ENCODE peak calls at places on chromosomes 5 and 9, in nine cellular contexts. B is esophagus squamous epithelium, H is stomach, O is transverse colon, N is tibial nerve, I is ovary, J is esophagus muscularis mucosa, C is sigmoid colon, X is prostate gland. F is an unnamed sample. For H3K9me3, the result is how much of the 10 kb centered on the place peaks cover.

GRCh38 chr5:82147860-82148573 is 130.1 kb downstream of the RPS23 start:
- DNase-seq in N (no peak), X (no peak), J (no peak), I (no peak), H (no peak), O (no peak), C (no peak), B (no peak), F (no peak)

GRCh38 chr9:127783644-127784043 is 2.2 kb upstream of the CDK9 start:
- DNase-seq in C (no peak), X (no peak), H (no peak), I (no peak), B (no peak), O (no peak), J (no peak), N (no peak), F (no peak)

GRCh38 chr5:107402881-107403280 is 267.9 kb downstream of the EFNA5 start:
- DNase-seq in H (no peak), N (no peak), X (no peak), C (no peak), O (no peak), J (no peak), B (no peak), I (no peak), F (no peak)

GRCh38 chr9:28120241-28121025 is 547.2 kb upstream of the C9orf72 start:
- DNase-seq in I (no peak), N (no peak), X (no peak), H (no peak), O (no peak), B (no peak), J (no peak), C (no peak), F (no peak)

GRCh38 chr5:1141827-1142226 is 30.0 kb upstream of the SLC12A7 start:
- DNase-seq in O (no peak), H (no peak), J (no peak), X (no peak), C (no peak), I (no peak), N (no peak), B (no peak), F (no peak)

GRCh38 chr5:101390317-101390908 is 487.3 kb upstream of the ST8SIA4 start:
- DNase-seq in H (no peak), J (no peak), I (no peak), X (no peak), N (no peak), B (no peak), C (no peak), O (no peak), F (peak)

GRCh38 chr5:159805021-159805420 is 111.3 kb upstream of the ADRA1B start:
- DNase-seq in H (no peak), I (no peak), J (peak), B (no peak), O (peak), C (peak), N (no peak), X (no peak), F (no peak)

GRCh38 chr5:41925555-41925946 is 470 bp downstream of the FBXO4 start:
- DNase-seq in J (no peak), B (no peak), C (peak), H (peak), O (no peak), I (peak), N (no peak), X (peak), F (peak)

GRCh38 chr5:103402861-103403260 is 144.3 kb downstream of the MACIR start:
- DNase-seq in H (no peak), I (no peak), X (no peak), C (no peak), N (no peak), O (no peak), B (no peak), J (no peak), F (peak)

GRCh38 chr9:83299556-83299955 is 236.6 kb upstream of the RASEF start:
- DNase-seq in N (no peak), B (no peak), H (no peak), I (no peak), O (no peak), X (no peak), J (no peak), C (no peak), F (no peak)

GRCh38 chr5:177609076-177610059 is 9.4 kb downstream of the B4GALT7 start:
- DNase-seq in H (no peak), C (no peak), I (no peak), X (no peak), J (peak), B (no peak), N (no peak), O (no peak), F (no peak)
- TF ChIP-seq POLR2A in H (no peak), C (no peak), I (no peak), X (no peak), J (no peak), B (no peak), N (no peak), O (peak), F (no peak)

DNA sequence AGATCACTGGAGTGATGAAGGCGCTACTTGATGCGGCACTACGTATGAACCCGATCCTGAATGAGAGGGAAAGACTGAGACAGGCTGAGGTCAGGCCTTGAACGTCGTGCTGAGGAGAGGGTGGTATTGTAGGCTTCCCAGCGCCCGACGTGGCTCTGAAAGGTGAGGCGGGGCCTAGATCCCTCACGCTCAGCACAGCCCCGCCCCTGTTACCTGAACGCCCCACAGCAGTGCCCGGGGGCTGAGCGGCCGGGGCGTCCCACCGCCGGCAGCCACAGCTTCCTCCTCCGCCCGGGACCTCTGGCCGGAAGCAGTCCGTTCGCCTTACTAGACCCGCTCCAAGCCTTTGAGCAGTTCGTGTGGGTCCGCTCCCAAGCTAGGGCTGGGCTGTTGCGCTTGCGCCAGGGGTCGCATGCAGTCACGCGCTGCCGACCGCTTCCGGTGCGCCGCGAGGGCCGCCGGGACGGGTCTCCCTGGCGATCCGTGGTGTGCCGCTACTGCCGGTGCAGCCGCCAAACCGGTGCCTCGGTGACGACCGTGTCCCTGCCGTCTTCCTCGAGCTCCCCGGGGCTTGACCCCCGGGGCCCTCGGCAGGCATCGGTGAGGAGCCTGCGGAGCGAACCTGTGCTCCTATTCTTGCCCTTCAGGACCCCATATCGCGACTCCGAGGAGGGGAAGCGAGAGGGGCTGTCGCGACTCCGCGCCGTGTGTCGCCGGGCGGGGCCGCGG is at the start of the genes HMGXB3 and TIGD6:
- DNase-seq in O (peak), J (peak), B (peak), C (peak), N (peak), H (peak), X (peak), I (peak), F (peak)
- TF ChIP-seq CTCF in O (no peak), J (no peak), B (no peak), C (no peak), N (no peak), H (no peak), X (peak), I (no peak), F (peak)

GRCh38 chr5:180040287-180041214 is 31.0 kb downstream of the RNF130 start:
- DNase-seq in N (no peak), H (peak), X (no peak), J (no peak), C (no peak), B (no peak), I (no peak), O (no peak), F (peak)

GRCh38 chr5:180035532-180035931 is 36.0 kb downstream of the RNF130 start:
- DNase-seq in H (no peak), N (no peak), X (no peak), B (no peak), C (no peak), O (no peak), I (no peak), J (no peak), F (no peak)

GRCh38 chr5:180034564-180034963 is 37.0 kb downstream of the RNF130 start:
- DNase-seq in X (no peak), J (no peak), H (no peak), B (no peak), I (no peak), C (no peak), N (no peak), O (no peak), F (no peak)
- H3K9me3 ChIP-seq in X (under half), J (under half), H (under half), B (under half), I (under half), C (under half), N (under half), O (under half), F (under half)

DNA sequence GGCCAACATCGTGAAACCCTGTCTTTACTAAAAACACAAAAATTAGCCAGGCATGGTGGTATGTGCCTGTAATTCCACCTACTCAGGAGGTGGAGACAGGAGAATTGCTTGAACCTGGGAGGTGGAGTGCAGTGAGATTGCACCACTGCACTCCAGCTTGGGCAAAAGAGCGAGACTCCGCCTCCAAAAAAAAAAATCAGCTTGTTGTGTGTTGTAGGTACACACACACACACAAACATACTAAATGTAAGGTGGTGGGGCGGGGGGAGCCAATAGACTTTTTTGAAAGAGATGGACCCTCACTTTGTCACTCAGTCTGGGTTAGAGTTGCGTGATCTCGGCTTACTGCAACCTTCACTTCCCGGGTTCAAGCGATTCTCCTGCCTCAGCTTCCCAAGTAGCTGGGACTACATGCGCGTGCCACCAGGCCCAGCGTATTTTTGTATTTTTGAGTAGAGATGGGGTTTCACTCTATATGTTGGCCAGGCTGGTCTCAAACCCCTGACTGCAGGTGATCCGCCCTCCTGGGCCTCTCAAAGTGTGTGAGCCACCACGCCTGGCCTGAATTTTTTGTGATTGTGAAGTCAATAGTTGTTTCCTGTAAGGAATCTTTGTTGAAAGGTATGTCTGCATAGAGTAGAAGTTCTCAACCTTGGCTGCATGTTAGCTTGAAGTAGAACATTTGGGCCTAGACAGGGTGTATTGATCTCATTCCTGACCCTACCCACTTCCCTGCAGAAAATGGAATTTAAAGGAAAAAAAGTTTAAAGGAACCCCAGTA is 13.7 kb downstream of the NPM1 start:
- DNase-seq in J (no peak), X (no peak), H (no peak), B (no peak), O (no peak), I (no peak), N (no peak), C (no peak), F (no peak)
- TF ChIP-seq POLR2A in J (no peak), X (no peak), H (no peak), B (no peak), O (no peak), I (no peak), N (no peak), C (no peak), F (no peak)

GRCh38 chr9:29212590-29213373 is 1639.5 kb upstream of the C9orf72 start:
- DNase-seq in H (peak), J (no peak), C (no peak), B (no peak), X (no peak), O (no peak), N (no peak), I (no peak), F (peak)

GRCh38 chr9:29211681-29212589 is 1638.7 kb upstream of the C9orf72 start:
- DNase-seq in X (no peak), B (no peak), C (peak), I (no peak), J (no peak), H (peak), O (peak), N (no peak), F (peak)

GRCh38 chr9:29214162-29214520 is 1640.9 kb upstream of the C9orf72 start:
- DNase-seq in H (peak), O (no peak), C (no peak), J (no peak), N (no peak), B (no peak), I (no peak), X (no peak), F (peak)

GRCh38 chr9:29214702-29215248 is 1641.5 kb upstream of the C9orf72 start:
- DNase-seq in X (no peak), C (no peak), O (no peak), I (no peak), N (no peak), H (no peak), B (no peak), J (no peak), F (no peak)

DNA sequence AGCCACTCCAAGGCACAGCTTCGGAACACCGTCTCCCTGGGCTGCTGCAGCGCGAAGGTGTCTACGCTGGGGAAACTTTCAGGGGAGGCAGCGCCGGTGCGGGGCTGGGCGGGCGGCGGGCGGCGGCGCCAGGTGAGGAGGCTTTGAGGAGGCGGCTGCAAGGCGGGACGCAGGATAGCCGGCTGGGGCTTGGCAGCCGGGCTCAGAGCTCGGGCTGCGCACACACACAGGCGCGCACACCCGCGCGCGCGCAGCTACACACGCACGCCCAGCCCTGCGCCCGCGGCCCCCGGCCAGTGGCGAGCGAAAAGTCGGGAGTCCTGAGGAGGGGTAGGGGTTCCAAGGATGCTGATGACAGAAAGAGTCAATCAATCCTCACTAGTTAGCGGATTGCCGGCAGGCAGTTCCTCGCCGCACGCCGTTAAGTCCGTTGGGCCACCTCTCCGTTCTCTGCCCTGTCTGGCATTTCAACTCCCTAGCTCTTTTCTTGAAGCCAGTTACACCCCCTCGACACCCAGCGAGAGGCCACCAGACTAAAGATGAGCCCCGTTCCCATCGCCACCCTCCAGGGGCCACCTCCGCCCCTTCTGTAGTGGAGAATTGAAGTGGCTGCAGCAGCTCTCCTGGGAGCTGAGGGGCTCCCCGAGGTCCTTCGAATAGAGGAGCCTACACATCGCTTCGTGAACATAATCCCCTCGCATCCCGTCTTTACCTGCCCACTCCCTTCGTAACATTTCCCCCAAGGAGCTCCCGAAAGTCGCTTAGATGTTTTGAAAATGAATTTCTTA is 1640.3 kb upstream of the C9orf72 start:
- DNase-seq in J (no peak), X (no peak), H (peak), N (no peak), I (no peak), C (no peak), O (no peak), B (no peak), F (peak)
- TF ChIP-seq CTCF in J (no peak), X (no peak), H (no peak), N (no peak), I (no peak), C (no peak), O (no peak), B (no peak), F (no peak)

GRCh38 chr5:8660133-8660893 is 791.4 kb downstream of the MTRR start:
- DNase-seq in C (no peak), N (no peak), X (no peak), H (no peak), J (no peak), B (no peak), O (no peak), I (no peak), F (no peak)
- H3K9me3 ChIP-seq in C (under half), N (under half), X (under half), H (under half), J (under half), B (under half), O (under half), I (under half), F (under half)

GRCh38 chr9:129122133-129122532 is 10.9 kb downstream of the PTPA start:
- DNase-seq in H (no peak), X (no peak), B (no peak), J (no peak), N (no peak), C (no peak), O (no peak), I (no peak), F (no peak)
- TF ChIP-seq POLR2A in H (no peak), X (no peak), B (no peak), J (no peak), N (no peak), C (no peak), O (no peak), I (no peak), F (no peak)

GRCh38 chr9:106644661-106645060 is 218.3 kb upstream of the ZNF462 start:
- DNase-seq in N (no peak), B (no peak), J (no peak), I (no peak), O (no peak), X (no peak), H (no peak), C (no peak), F (no peak)

GRCh38 chr9:106649664-106650063 is 213.3 kb upstream of the ZNF462 start:
- DNase-seq in N (no peak), X (no peak), B (no peak), C (no peak), O (no peak), J (no peak), H (no peak), I (no peak), F (no peak)

GRCh38 chr9:106643211-106643930 is 219.6 kb upstream of the ZNF462 start:
- DNase-seq in N (no peak), J (no peak), O (no peak), H (no peak), B (no peak), C (no peak), I (no peak), X (no peak), F (no peak)

GRCh38 chr9:106653111-106653697 is 209.8 kb upstream of the ZNF462 start:
- DNase-seq in H (no peak), O (no peak), I (no peak), C (no peak), J (no peak), B (no peak), X (no peak), N (no peak), F (no peak)

GRCh38 chr9:106648799-106649198 is 214.2 kb upstream of the ZNF462 start:
- DNase-seq in N (no peak), H (no peak), B (no peak), O (no peak), X (no peak), J (no peak), I (no peak), C (no peak), F (no peak)
- TF ChIP-seq CTCF in N (no peak), H (no peak), B (no peak), O (peak), X (peak), J (peak), I (no peak), C (peak), F (peak)

GRCh38 chr5:65418661-65419060 is 63.1 kb downstream of the ADAMTS6 start:
- DNase-seq in C (no peak), N (no peak), X (no peak), B (no peak), J (no peak), H (no peak), I (no peak), O (no peak), F (no peak)
- H3K9me3 ChIP-seq in C (under half), N (under half), X (under half), B (under half), J (under half), H (under half), I (under half), O (under half), F (under half)

GRCh38 chr9:135499326-135500070 is 984 bp upstream of the MRPS2 start:
- DNase-seq in O (peak), N (peak), X (peak), H (peak), J (peak), B (peak), C (peak), I (peak), F (peak)

GRCh38 chr9:135501261-135502167 is 1.0 kb downstream of the MRPS2 start:
- DNase-seq in H (peak), N (no peak), J (no peak), I (no peak), X (no peak), O (peak), C (peak), B (no peak), F (no peak)

GRCh38 chr9:135500071-135500524 is 384 bp upstream of the MRPS2 start:
- DNase-seq in C (no peak), I (no peak), H (no peak), O (no peak), X (no peak), B (no peak), J (no peak), N (no peak), F (no peak)

GRCh38 chr9:135502168-135502872 is 1.8 kb downstream of the MRPS2 start:
- DNase-seq in H (no peak), C (peak), I (no peak), X (no peak), N (no peak), B (no peak), J (no peak), O (no peak), F (no peak)

GRCh38 chr9:135500525-135501260 is at the start of gene MRPS2:
- DNase-seq in O (peak), I (peak), X (peak), C (peak), J (no peak), H (peak), B (peak), N (peak), F (peak)
- TF ChIP-seq POLR2A in O (peak), I (no peak), X (peak), C (peak), J (no peak), H (no peak), B (no peak), N (no peak), F (peak)

F was measured in body of pancreas.